ENCODE peak calls at places on chromosomes 12 and 14, in four cellular contexts. One of them, this sample, is unnamed.

GRCh38 chr12:76183459-76184186 is 99.1 kb upstream of the NAP1L1 start:
- DNase-seq in kidney epithelial cell: peak
- DNase-seq in CD4-positive, alpha-beta memory T cell: no peak
- DNase-seq in RWPE1: peak
- DNase-seq in this sample: no peak

GRCh38 chr14:75561013-75561432 is 17.4 kb upstream of the FLVCR2 start:
- DNase-seq in CD4-positive, alpha-beta memory T cell: peak
- DNase-seq in RWPE1: peak
- DNase-seq in kidney epithelial cell: peak
- DNase-seq in this sample: peak

GRCh38 chr12:100114574-100114973 is 28.1 kb downstream of the BLTP3B start:
- DNase-seq in RWPE1: no peak
- DNase-seq in kidney epithelial cell: no peak
- DNase-seq in CD4-positive, alpha-beta memory T cell: no peak
- DNase-seq in this sample: no peak

GRCh38 chr12:121036810-121037326 is 2.2 kb downstream of the OASL start:
- DNase-seq in kidney epithelial cell: peak
- DNase-seq in CD4-positive, alpha-beta memory T cell: peak
- DNase-seq in RWPE1: peak
- DNase-seq in this sample: no peak

GRCh38 chr12:28440209-28440608 is 250.0 kb downstream of the CCDC91 start:
- DNase-seq in CD4-positive, alpha-beta memory T cell: no peak
- DNase-seq in RWPE1: no peak
- DNase-seq in kidney epithelial cell: no peak
- DNase-seq in this sample: no peak

GRCh38 chr12:110247340-110248095 is 33.5 kb upstream of the ATP2A2 start:
- DNase-seq in kidney epithelial cell: no peak
- DNase-seq in RWPE1: peak
- DNase-seq in CD4-positive, alpha-beta memory T cell: no peak
- DNase-seq in this sample: peak

GRCh38 chr12:115569694-115570093 is 707.8 kb downstream of the MED13L start:
- DNase-seq in CD4-positive, alpha-beta memory T cell: no peak
- DNase-seq in kidney epithelial cell: no peak
- DNase-seq in RWPE1: no peak
- DNase-seq in this sample: no peak

GRCh38 chr14:72824051-72824450 is 69.8 kb downstream of the DPF3 start:
- DNase-seq in kidney epithelial cell: no peak
- DNase-seq in CD4-positive, alpha-beta memory T cell: no peak
- DNase-seq in RWPE1: no peak
- DNase-seq in this sample: no peak

GRCh38 chr12:57552692-57553321 is 3.0 kb downstream of the KIF5A start:
- DNase-seq in RWPE1: no peak
- DNase-seq in kidney epithelial cell: no peak
- DNase-seq in CD4-positive, alpha-beta memory T cell: no peak
- DNase-seq in this sample: no peak

GRCh38 chr14:51328942-51329350 is 88.9 kb downstream of the TMX1 start:
- DNase-seq in RWPE1: no peak
- DNase-seq in CD4-positive, alpha-beta memory T cell: no peak
- DNase-seq in kidney epithelial cell: no peak
- DNase-seq in this sample: no peak

GRCh38 chr12:108821407-108822397 is 35.7 kb downstream of the SSH1 start:
- DNase-seq in RWPE1: no peak
- DNase-seq in CD4-positive, alpha-beta memory T cell: no peak
- DNase-seq in kidney epithelial cell: no peak
- DNase-seq in this sample: no peak

GRCh38 chr12:51994959-51995358 is 11.8 kb upstream of the TAMALIN start:
- DNase-seq in RWPE1: no peak
- DNase-seq in kidney epithelial cell: no peak
- DNase-seq in CD4-positive, alpha-beta memory T cell: no peak
- DNase-seq in this sample: no peak

GRCh38 chr12:71194657-71195056 is 36.9 kb upstream of the TSPAN8 start:
- DNase-seq in CD4-positive, alpha-beta memory T cell: no peak
- DNase-seq in kidney epithelial cell: no peak
- DNase-seq in RWPE1: no peak
- DNase-seq in this sample: no peak

GRCh38 chr12:91381309-91381804 is 198.7 kb upstream of the DCN start:
- DNase-seq in kidney epithelial cell: peak
- DNase-seq in CD4-positive, alpha-beta memory T cell: peak
- DNase-seq in RWPE1: peak
- DNase-seq in this sample: peak

GRCh38 chr14:95121911-95122696 is 35.2 kb downstream of the DICER1 start:
- DNase-seq in RWPE1: no peak
- DNase-seq in kidney epithelial cell: no peak
- DNase-seq in CD4-positive, alpha-beta memory T cell: no peak
- DNase-seq in this sample: no peak

GRCh38 chr12:6963016-6963731 is 7.3 kb downstream of the PHB2 start:
- DNase-seq in kidney epithelial cell: no peak
- DNase-seq in RWPE1: peak
- DNase-seq in CD4-positive, alpha-beta memory T cell: no peak
- DNase-seq in this sample: no peak

GRCh38 chr12:94571556-94571955 is 78.8 kb downstream of the TMCC3 start:
- DNase-seq in CD4-positive, alpha-beta memory T cell: no peak
- DNase-seq in kidney epithelial cell: peak
- DNase-seq in RWPE1: peak
- DNase-seq in this sample: no peak

GRCh38 chr14:104304451-104305351 is 166.3 kb downstream of the KIF26A start:
- DNase-seq in RWPE1: no peak
- DNase-seq in CD4-positive, alpha-beta memory T cell: no peak
- DNase-seq in kidney epithelial cell: no peak
- DNase-seq in this sample: no peak

GRCh38 chr12:89433634-89434033 is 81.3 kb upstream of the DUSP6 start:
- DNase-seq in CD4-positive, alpha-beta memory T cell: no peak
- DNase-seq in RWPE1: no peak
- DNase-seq in kidney epithelial cell: no peak
- DNase-seq in this sample: no peak

GRCh38 chr12:92146497-92146828 is 817 bp upstream of the BTG1 start:
- DNase-seq in CD4-positive, alpha-beta memory T cell: no peak
- DNase-seq in RWPE1: no peak
- DNase-seq in kidney epithelial cell: no peak
- DNase-seq in this sample: no peak

GRCh38 chr12:80681287-80681686 is 26.1 kb upstream of the MYF6 start:
- DNase-seq in kidney epithelial cell: no peak
- DNase-seq in CD4-positive, alpha-beta memory T cell: no peak
- DNase-seq in RWPE1: no peak
- DNase-seq in this sample: no peak

GRCh38 chr12:12779529-12779928 is 5.9 kb upstream of the APOLD1 start:
- DNase-seq in kidney epithelial cell: peak
- DNase-seq in RWPE1: peak
- DNase-seq in CD4-positive, alpha-beta memory T cell: no peak
- DNase-seq in this sample: no peak

GRCh38 chr12:116597886-116598285 is 38.7 kb downstream of the MAP1LC3B2 start:
- DNase-seq in kidney epithelial cell: no peak
- DNase-seq in CD4-positive, alpha-beta memory T cell: no peak
- DNase-seq in RWPE1: no peak
- DNase-seq in this sample: no peak

GRCh38 chr12:116629451-116629850 is 70.3 kb downstream of the MAP1LC3B2 start:
- DNase-seq in CD4-positive, alpha-beta memory T cell: no peak
- DNase-seq in RWPE1: no peak
- DNase-seq in kidney epithelial cell: no peak
- DNase-seq in this sample: no peak

GRCh38 chr14:73383356-73383755 is 75.0 kb downstream of the NUMB start:
- DNase-seq in kidney epithelial cell: no peak
- DNase-seq in CD4-positive, alpha-beta memory T cell: no peak
- DNase-seq in RWPE1: no peak
- DNase-seq in this sample: no peak

GRCh38 chr12:106248849-106249371 is 1.1 kb upstream of the CKAP4 start:
- DNase-seq in kidney epithelial cell: no peak
- DNase-seq in RWPE1: no peak
- DNase-seq in CD4-positive, alpha-beta memory T cell: peak
- DNase-seq in this sample: no peak

GRCh38 chr12:992647-993046 is 1.6 kb downstream of the ERC1 start:
- DNase-seq in RWPE1: no peak
- DNase-seq in CD4-positive, alpha-beta memory T cell: no peak
- DNase-seq in kidney epithelial cell: no peak
- DNase-seq in this sample: peak

GRCh38 chr12:131142891-131143637 is 189.4 kb downstream of the ADGRD1 start:
- DNase-seq in CD4-positive, alpha-beta memory T cell: no peak
- DNase-seq in RWPE1: no peak
- DNase-seq in kidney epithelial cell: no peak
- DNase-seq in this sample: peak

GRCh38 chr12:103249614-103250013 is 246.2 kb downstream of the C12orf42 start:
- DNase-seq in CD4-positive, alpha-beta memory T cell: no peak
- DNase-seq in RWPE1: no peak
- DNase-seq in kidney epithelial cell: no peak
- DNase-seq in this sample: no peak

GRCh38 chr14:67459336-67459735 is 29.2 kb downstream of the TMEM229B start:
- DNase-seq in CD4-positive, alpha-beta memory T cell: no peak
- DNase-seq in RWPE1: no peak
- DNase-seq in kidney epithelial cell: no peak
- DNase-seq in this sample: no peak

GRCh38 chr14:49420201-49420600 is 166.0 kb downstream of the RPS29 start:
- DNase-seq in kidney epithelial cell: no peak
- DNase-seq in RWPE1: no peak
- DNase-seq in CD4-positive, alpha-beta memory T cell: no peak
- DNase-seq in this sample: no peak

GRCh38 chr12:30863839-30864238 is 62.7 kb upstream of the TSPAN11 start:
- DNase-seq in RWPE1: no peak
- DNase-seq in kidney epithelial cell: no peak
- DNase-seq in CD4-positive, alpha-beta memory T cell: no peak
- DNase-seq in this sample: no peak

GRCh38 chr12:38771871-38772270 is 133.5 kb downstream of the CPNE8 start:
- DNase-seq in RWPE1: no peak
- DNase-seq in kidney epithelial cell: no peak
- DNase-seq in CD4-positive, alpha-beta memory T cell: peak
- DNase-seq in this sample: no peak

GRCh38 chr12:81692008-81692407 is 67.1 kb downstream of the PPFIA2 start:
- DNase-seq in kidney epithelial cell: no peak
- DNase-seq in CD4-positive, alpha-beta memory T cell: no peak
- DNase-seq in RWPE1: no peak
- DNase-seq in this sample: no peak

GRCh38 chr12:52203126-52203921 is 11.5 kb upstream of the KRT80 start:
- DNase-seq in CD4-positive, alpha-beta memory T cell: no peak
- DNase-seq in RWPE1: no peak
- DNase-seq in kidney epithelial cell: peak
- DNase-seq in this sample: no peak

GRCh38 chr12:46187023-46187422 is 81.8 kb downstream of the SLC38A1 start:
- DNase-seq in RWPE1: no peak
- DNase-seq in kidney epithelial cell: no peak
- DNase-seq in CD4-positive, alpha-beta memory T cell: no peak
- DNase-seq in this sample: peak

GRCh38 chr14:100898935-100899840 is 4.3 kb downstream of the RTL1 start:
- DNase-seq in CD4-positive, alpha-beta memory T cell: no peak
- DNase-seq in kidney epithelial cell: no peak
- DNase-seq in RWPE1: no peak
- DNase-seq in this sample: no peak